ENCODE peak calls at places on chromosomes 7 and 10, in six cellular contexts. One of them, this sample, is unnamed.

GRCh38 chr10:77686096-77686495 is 48.5 kb upstream of the KCNMA1 start:
- DNase-seq in SW 1271: no peak
- DNase-seq in colonic mucosa: peak; percentile 4
- DNase-seq in bronchial epithelial cell: no peak
- DNase-seq in lower leg skin: no peak
- DNase-seq in MM.1S: no peak
- DNase-seq in this sample: no peak

GRCh38 chr10:24723386-24723787 is 300 bp downstream of the ARHGAP21 start:
- DNase-seq in SW 1271: no peak
- DNase-seq in colonic mucosa: peak; percentile 33
- DNase-seq in bronchial epithelial cell: no peak
- DNase-seq in lower leg skin: no peak
- DNase-seq in MM.1S: peak; percentile 49
- DNase-seq in this sample: peak; percentile 6

GRCh38 chr10:96645191-96645721 is 58.4 kb upstream of the TM9SF3 start:
- DNase-seq in SW 1271: no peak
- DNase-seq in colonic mucosa: no peak
- DNase-seq in bronchial epithelial cell: no peak
- DNase-seq in lower leg skin: no peak
- DNase-seq in MM.1S: no peak
- DNase-seq in this sample: peak; percentile 55

GRCh38 chr10:74008212-74008731 is 10.4 kb downstream of the VCL start:
- DNase-seq in SW 1271: no peak
- DNase-seq in colonic mucosa: no peak
- DNase-seq in bronchial epithelial cell: peak; percentile 26
- DNase-seq in lower leg skin: no peak
- DNase-seq in MM.1S: peak; percentile 75
- DNase-seq in this sample: no peak

GRCh38 chr10:79454259-79454658 is 8.8 kb upstream of the ZCCHC24 start:
- DNase-seq in SW 1271: no peak
- DNase-seq in colonic mucosa: no peak
- DNase-seq in bronchial epithelial cell: peak; percentile 93
- DNase-seq in lower leg skin: peak; percentile 87
- DNase-seq in MM.1S: no peak
- DNase-seq in this sample: no peak

GRCh38 chr10:109922976-109923921 is at the start of gene XPNPEP1:
- DNase-seq in SW 1271: no peak
- DNase-seq in colonic mucosa: peak; percentile 90
- DNase-seq in bronchial epithelial cell: peak; percentile 66
- DNase-seq in lower leg skin: peak; percentile 97
- DNase-seq in MM.1S: peak; percentile 89
- DNase-seq in this sample: peak; percentile 76

GRCh38 chr7:18352339-18353255 is 143.0 kb upstream of the HDAC9 start:
- DNase-seq in SW 1271: peak; percentile 10
- DNase-seq in colonic mucosa: peak; percentile 32
- DNase-seq in bronchial epithelial cell: peak; percentile 80
- DNase-seq in lower leg skin: no peak
- DNase-seq in MM.1S: peak; percentile 65
- DNase-seq in this sample: peak; percentile 38

GRCh38 chr7:155450558-155450827 is 7.4 kb upstream of the EN2 start:
- DNase-seq in SW 1271: no peak
- DNase-seq in colonic mucosa: no peak
- DNase-seq in bronchial epithelial cell: no peak
- DNase-seq in lower leg skin: no peak
- DNase-seq in MM.1S: no peak
- DNase-seq in this sample: no peak

GRCh38 chr7:21251166-21251806 is 176.6 kb upstream of the SP4 start:
- DNase-seq in SW 1271: no peak
- DNase-seq in colonic mucosa: peak; percentile 36
- DNase-seq in bronchial epithelial cell: no peak
- DNase-seq in lower leg skin: no peak
- DNase-seq in MM.1S: no peak
- DNase-seq in this sample: no peak

GRCh38 chr7:134513169-134513752 is 14.1 kb upstream of the AKR1B10 start:
- DNase-seq in SW 1271: no peak
- DNase-seq in colonic mucosa: peak; percentile 45
- DNase-seq in bronchial epithelial cell: peak; percentile 60
- DNase-seq in lower leg skin: peak; percentile 85
- DNase-seq in MM.1S: peak; percentile 65
- DNase-seq in this sample: peak; percentile 12

GRCh38 chr7:105337529-105337928 is 51.2 kb downstream of the SRPK2 start:
- DNase-seq in SW 1271: no peak
- DNase-seq in colonic mucosa: no peak
- DNase-seq in bronchial epithelial cell: no peak
- DNase-seq in lower leg skin: no peak
- DNase-seq in MM.1S: no peak
- DNase-seq in this sample: no peak

GRCh38 chr10:44310762-44311562 is 73.9 kb downstream of the CXCL12 start:
- DNase-seq in SW 1271: no peak
- DNase-seq in colonic mucosa: peak; percentile 79
- DNase-seq in bronchial epithelial cell: no peak
- DNase-seq in lower leg skin: peak; percentile 96
- DNase-seq in MM.1S: peak; percentile 61
- DNase-seq in this sample: no peak

GRCh38 chr7:134954197-134955082 is 31.9 kb upstream of the AGBL3 start:
- DNase-seq in SW 1271: no peak
- DNase-seq in colonic mucosa: no peak
- DNase-seq in bronchial epithelial cell: peak; percentile 33
- DNase-seq in lower leg skin: no peak
- DNase-seq in MM.1S: peak; percentile 82
- DNase-seq in this sample: peak; percentile 23

GRCh38 chr7:105806592-105807266 is 69.7 kb downstream of the ATXN7L1 start:
- DNase-seq in SW 1271: peak; percentile 20
- DNase-seq in colonic mucosa: peak; percentile 43
- DNase-seq in bronchial epithelial cell: peak; percentile 78
- DNase-seq in lower leg skin: no peak
- DNase-seq in MM.1S: no peak
- DNase-seq in this sample: no peak

GRCh38 chr7:20064974-20065862 is 152.0 kb downstream of the MACC1 start:
- DNase-seq in SW 1271: no peak
- DNase-seq in colonic mucosa: no peak
- DNase-seq in bronchial epithelial cell: no peak
- DNase-seq in lower leg skin: no peak
- DNase-seq in MM.1S: peak; percentile 96
- DNase-seq in this sample: no peak

GRCh38 chr10:79559726-79560125 is 481 bp downstream of the SFTPA2 start:
- DNase-seq in SW 1271: no peak
- DNase-seq in colonic mucosa: no peak
- DNase-seq in bronchial epithelial cell: peak; percentile 72
- DNase-seq in lower leg skin: no peak
- DNase-seq in MM.1S: no peak
- DNase-seq in this sample: no peak

GRCh38 chr10:112721080-112721698 is 228.9 kb upstream of the TCF7L2 start:
- DNase-seq in SW 1271: no peak
- DNase-seq in colonic mucosa: peak; percentile 50
- DNase-seq in bronchial epithelial cell: peak; percentile 55
- DNase-seq in lower leg skin: no peak
- DNase-seq in MM.1S: peak; percentile 62
- DNase-seq in this sample: no peak

GRCh38 chr10:43024942-43025700 is 51.7 kb upstream of the RET start:
- DNase-seq in SW 1271: no peak
- DNase-seq in colonic mucosa: no peak
- DNase-seq in bronchial epithelial cell: no peak
- DNase-seq in lower leg skin: peak; percentile 56
- DNase-seq in MM.1S: no peak
- DNase-seq in this sample: no peak

GRCh38 chr7:28570970-28571288 is 158.6 kb downstream of the CREB5 start:
- DNase-seq in SW 1271: peak; percentile 6
- DNase-seq in colonic mucosa: no peak
- DNase-seq in bronchial epithelial cell: peak; percentile 74
- DNase-seq in lower leg skin: no peak
- DNase-seq in MM.1S: no peak
- DNase-seq in this sample: no peak

GRCh38 chr7:134254311-134254710 is 62.4 kb downstream of the SLC35B4 start:
- DNase-seq in SW 1271: no peak
- DNase-seq in colonic mucosa: no peak
- DNase-seq in bronchial epithelial cell: peak; percentile 17
- DNase-seq in lower leg skin: no peak
- DNase-seq in MM.1S: no peak
- DNase-seq in this sample: no peak

GRCh38 chr10:73094986-73095478 is 1.6 kb downstream of the P4HA1 start:
- DNase-seq in SW 1271: no peak
- DNase-seq in colonic mucosa: no peak
- DNase-seq in bronchial epithelial cell: no peak
- DNase-seq in lower leg skin: no peak
- DNase-seq in MM.1S: no peak
- DNase-seq in this sample: no peak

GRCh38 chr10:32367793-32368453 is 21.0 kb upstream of the EPC1 start:
- DNase-seq in SW 1271: no peak
- DNase-seq in colonic mucosa: peak; percentile 90
- DNase-seq in bronchial epithelial cell: peak; percentile 67
- DNase-seq in lower leg skin: peak; percentile 94
- DNase-seq in MM.1S: peak; percentile 55
- DNase-seq in this sample: peak; percentile 67

GRCh38 chr7:95828824-95829428 is 56.6 kb downstream of the DYNC1I1 start:
- DNase-seq in SW 1271: no peak
- DNase-seq in colonic mucosa: no peak
- DNase-seq in bronchial epithelial cell: peak; percentile 2
- DNase-seq in lower leg skin: no peak
- DNase-seq in MM.1S: no peak
- DNase-seq in this sample: no peak

GRCh38 chr7:4479367-4480039 is 202.6 kb upstream of the FOXK1 start:
- DNase-seq in SW 1271: peak; percentile 64
- DNase-seq in colonic mucosa: peak; percentile 22
- DNase-seq in bronchial epithelial cell: peak; percentile 44
- DNase-seq in lower leg skin: peak; percentile 37
- DNase-seq in MM.1S: peak; percentile 50
- DNase-seq in this sample: no peak

GRCh38 chr7:113383638-113384037 is 265.3 kb upstream of the SMIM30 start:
- DNase-seq in SW 1271: no peak
- DNase-seq in colonic mucosa: no peak
- DNase-seq in bronchial epithelial cell: no peak
- DNase-seq in lower leg skin: no peak
- DNase-seq in MM.1S: no peak
- DNase-seq in this sample: no peak

GRCh38 chr7:40644454-40645188 is 509.8 kb downstream of the SUGCT start:
- DNase-seq in SW 1271: no peak
- DNase-seq in colonic mucosa: no peak
- DNase-seq in bronchial epithelial cell: no peak
- DNase-seq in lower leg skin: no peak
- DNase-seq in MM.1S: peak; percentile 95
- DNase-seq in this sample: no peak

GRCh38 chr10:116418394-116418793 is 9.3 kb upstream of the PNLIPRP3 start:
- DNase-seq in SW 1271: no peak
- DNase-seq in colonic mucosa: no peak
- DNase-seq in bronchial epithelial cell: no peak
- DNase-seq in lower leg skin: peak; percentile 92
- DNase-seq in MM.1S: no peak
- DNase-seq in this sample: no peak

GRCh38 chr10:43255644-43256431 is 11.0 kb downstream of the RASGEF1A start:
- DNase-seq in SW 1271: no peak
- DNase-seq in colonic mucosa: peak; percentile 28
- DNase-seq in bronchial epithelial cell: peak; percentile 8
- DNase-seq in lower leg skin: peak; percentile 81
- DNase-seq in MM.1S: peak; percentile 19
- DNase-seq in this sample: no peak

GRCh38 chr7:141709749-141710148 is 1.6 kb downstream of the WEE2 start:
- DNase-seq in SW 1271: no peak
- DNase-seq in colonic mucosa: no peak
- DNase-seq in bronchial epithelial cell: peak; percentile 47
- DNase-seq in lower leg skin: no peak
- DNase-seq in MM.1S: no peak
- DNase-seq in this sample: no peak

This sample was measured in memory B cell.